ENCODE peak calls at places on chromosomes 7 and 10, in ten cellular contexts. R is colonic mucosa; N is sigmoid colon; F is foreskin fibroblast; D is thoracic aorta; O is IMR-90; Y is fibroblast of lung; K is CD8-positive, alpha-beta memory T cell; V is hepatocyte; A is BE2C. Q is an unnamed sample.

GRCh38 chr7:36884863-36885262 is 160.6 kb upstream of the AOAH start:
- DNase-seq in R (no peak), N (no peak), F (no peak), D (no peak), O (no peak), Y (no peak), K (no peak), V (no peak), A (no peak), Q (no peak)

GRCh38 chr10:90587081-90587491 is 270.8 kb downstream of the HTR7 start:
- DNase-seq in R (no peak), N (no peak), F (peak), D (no peak), O (peak), Y (peak), K (no peak), V (peak), A (no peak), Q (peak)

GRCh38 chr7:88835147-88835728 is 39.7 kb upstream of the TEX47 start:
- DNase-seq in R (no peak), N (no peak), F (no peak), D (no peak), O (no peak), Y (no peak), K (no peak), V (peak), A (peak), Q (peak)

GRCh38 chr10:29941476-29941875 is 117.9 kb downstream of the JCAD start:
- DNase-seq in R (no peak), N (no peak), F (no peak), D (no peak), O (no peak), Y (no peak), K (no peak), V (no peak), A (peak), Q (no peak)

GRCh38 chr10:9848278-9848677 is 1169.4 kb upstream of the CELF2 start:
- DNase-seq in R (no peak), N (no peak), F (no peak), D (no peak), O (no peak), Y (no peak), K (no peak), V (no peak), A (no peak), Q (no peak)

GRCh38 chr10:28849821-28850220 is 172.5 kb downstream of the BAMBI start:
- DNase-seq in R (no peak), N (no peak), F (no peak), D (no peak), O (no peak), Y (no peak), K (no peak), V (no peak), A (no peak), Q (no peak)

GRCh38 chr10:133258818-133259602 is 17.7 kb downstream of the ADAM8 start:
- DNase-seq in R (peak), N (peak), F (peak), D (peak), O (peak), Y (peak), K (peak), V (peak), A (no peak), Q (peak)

GRCh38 chr10:95788830-95789229 is 32.9 kb downstream of the ENTPD1 start:
- DNase-seq in R (no peak), N (no peak), F (peak), D (no peak), O (peak), Y (peak), K (no peak), V (no peak), A (no peak), Q (peak)

GRCh38 chr7:157474685-157475084 is 137.9 kb downstream of the DNAJB6 start:
- DNase-seq in R (peak), N (peak), F (no peak), D (no peak), O (no peak), Y (no peak), K (peak), V (no peak), A (peak), Q (no peak)

GRCh38 chr7:132386249-132386681 is 190.0 kb downstream of the PLXNA4 start:
- DNase-seq in R (peak), N (no peak), F (no peak), D (peak), O (no peak), Y (no peak), K (no peak), V (peak), A (peak), Q (no peak)

GRCh38 chr7:2908103-2908683 is 64.1 kb upstream of the GNA12 start:
- DNase-seq in R (no peak), N (no peak), F (no peak), D (no peak), O (no peak), Y (no peak), K (no peak), V (no peak), A (no peak), Q (no peak)

GRCh38 chr10:132515811-132516726 is 21.5 kb upstream of the INPP5A start:
- DNase-seq in R (no peak), N (peak), F (no peak), D (no peak), O (no peak), Y (no peak), K (no peak), V (no peak), A (no peak), Q (peak)

GRCh38 chr10:62049815-62050626 is 148.5 kb downstream of the ARID5B start:
- DNase-seq in R (no peak), N (no peak), F (no peak), D (no peak), O (no peak), Y (no peak), K (no peak), V (no peak), A (no peak), Q (peak)

GRCh38 chr7:13991791-13992620 is 2.5 kb upstream of the ETV1 start:
- DNase-seq in R (no peak), N (no peak), F (peak), D (no peak), O (no peak), Y (peak), K (no peak), V (no peak), A (no peak), Q (no peak)

GRCh38 chr7:122460936-122461335 is 156.4 kb upstream of the FEZF1 start:
- DNase-seq in R (no peak), N (no peak), F (no peak), D (no peak), O (no peak), Y (no peak), K (no peak), V (no peak), A (no peak), Q (no peak)

GRCh38 chr7:38411404-38411803 is 138.0 kb upstream of the TARP start:
- DNase-seq in R (no peak), N (no peak), F (no peak), D (no peak), O (peak), Y (no peak), K (no peak), V (peak), A (no peak), Q (peak)

GRCh38 chr7:84729284-84729683 is 457.6 kb downstream of the SEMA3D start:
- DNase-seq in R (no peak), N (no peak), F (no peak), D (no peak), O (peak), Y (no peak), K (no peak), V (no peak), A (no peak), Q (peak)

GRCh38 chr7:21028186-21028989 is 241.7 kb upstream of the SP8 start:
- DNase-seq in R (peak), N (no peak), F (no peak), D (no peak), O (no peak), Y (peak), K (no peak), V (peak), A (no peak), Q (peak)

GRCh38 chr10:58514102-58514472 is 1.4 kb downstream of the BICC1 start:
- DNase-seq in R (no peak), N (no peak), F (no peak), D (no peak), O (no peak), Y (no peak), K (no peak), V (no peak), A (no peak), Q (no peak)

GRCh38 chr7:133408212-133408611 is 155.3 kb downstream of the EXOC4 start:
- DNase-seq in R (no peak), N (no peak), F (no peak), D (no peak), O (no peak), Y (no peak), K (no peak), V (no peak), A (no peak), Q (no peak)

GRCh38 chr10:73785721-73786511 is 510 bp downstream of the ZSWIM8 start:
- DNase-seq in R (peak), N (no peak), F (peak), D (no peak), O (peak), Y (peak), K (peak), V (peak), A (no peak), Q (peak)

GRCh38 chr7:141097430-141097829 is 23.6 kb downstream of the TMEM178B start:
- DNase-seq in R (no peak), N (no peak), F (no peak), D (no peak), O (peak), Y (peak), K (no peak), V (peak), A (no peak), Q (peak)

GRCh38 chr10:110649652-110650264 is 5.6 kb downstream of the RBM20 start:
- DNase-seq in R (no peak), N (no peak), F (no peak), D (no peak), O (no peak), Y (no peak), K (no peak), V (no peak), A (no peak), Q (peak)

GRCh38 chr10:11864727-11865126 is 41.6 kb downstream of the PROSER2 start:
- DNase-seq in R (no peak), N (peak), F (no peak), D (no peak), O (no peak), Y (no peak), K (peak), V (no peak), A (no peak), Q (no peak)

GRCh38 chr10:130470973-130471372 is 334.8 kb downstream of the GLRX3 start:
- DNase-seq in R (no peak), N (peak), F (no peak), D (no peak), O (no peak), Y (no peak), K (no peak), V (no peak), A (no peak), Q (no peak)

GRCh38 chr10:112446055-112446854 is 459 bp downstream of the ZDHHC6 start:
- DNase-seq in R (peak), N (no peak), F (no peak), D (no peak), O (peak), Y (peak), K (no peak), V (peak), A (no peak), Q (peak)

GRCh38 chr10:26274391-26274790 is 57.8 kb downstream of the GAD2 start:
- DNase-seq in R (no peak), N (no peak), F (no peak), D (no peak), O (no peak), Y (no peak), K (no peak), V (no peak), A (no peak), Q (no peak)

GRCh38 chr7:102944241-102944640 is 31.4 kb downstream of the LRRC17 start:
- DNase-seq in R (no peak), N (no peak), F (no peak), D (no peak), O (no peak), Y (no peak), K (no peak), V (no peak), A (no peak), Q (no peak)

GRCh38 chr7:445563-446288 is 73.9 kb downstream of the PDGFA start:
- DNase-seq in R (no peak), N (no peak), F (no peak), D (no peak), O (no peak), Y (no peak), K (no peak), V (no peak), A (no peak), Q (no peak)

GRCh38 chr7:121406-121805 is 71.0 kb upstream of the FAM20C start:
- DNase-seq in R (no peak), N (no peak), F (no peak), D (no peak), O (no peak), Y (no peak), K (no peak), V (peak), A (no peak), Q (no peak)

GRCh38 chr7:139330333-139331030 is 10.7 kb upstream of the FMC1 start:
- DNase-seq in R (no peak), N (no peak), F (no peak), D (no peak), O (no peak), Y (no peak), K (no peak), V (no peak), A (no peak), Q (no peak)

GRCh38 chr10:13589316-13589715 is 2.6 kb downstream of the PRPF18 start:
- DNase-seq in R (no peak), N (no peak), F (no peak), D (no peak), O (no peak), Y (no peak), K (no peak), V (no peak), A (no peak), Q (peak)

GRCh38 chr7:12623885-12624498 is 53.5 kb downstream of the SCIN start:
- DNase-seq in R (no peak), N (no peak), F (no peak), D (no peak), O (peak), Y (peak), K (no peak), V (peak), A (no peak), Q (peak)

GRCh38 chr10:120503695-120504094 is 46.7 kb downstream of the PLPP4 start:
- DNase-seq in R (no peak), N (no peak), F (no peak), D (no peak), O (no peak), Y (no peak), K (no peak), V (peak), A (no peak), Q (peak)

GRCh38 chr10:110821508-110821907 is 50.2 kb upstream of the PDCD4 start:
- DNase-seq in R (peak), N (peak), F (no peak), D (no peak), O (no peak), Y (no peak), K (no peak), V (no peak), A (no peak), Q (no peak)

GRCh38 chr10:70578371-70578947 is 24.1 kb downstream of the PRF1 start:
- DNase-seq in R (no peak), N (peak), F (no peak), D (no peak), O (peak), Y (peak), K (peak), V (no peak), A (no peak), Q (peak)

GRCh38 chr10:70575486-70575873 is 27.1 kb downstream of the PRF1 start:
- DNase-seq in R (no peak), N (peak), F (no peak), D (no peak), O (no peak), Y (no peak), K (no peak), V (no peak), A (no peak), Q (peak)

GRCh38 chr10:70576803-70577517 is 25.6 kb downstream of the PRF1 start:
- DNase-seq in R (no peak), N (no peak), F (peak), D (no peak), O (peak), Y (peak), K (no peak), V (no peak), A (no peak), Q (no peak)

GRCh38 chr10:70573599-70574506 is 28.7 kb downstream of the PRF1 start:
- DNase-seq in R (no peak), N (no peak), F (no peak), D (no peak), O (no peak), Y (no peak), K (no peak), V (no peak), A (no peak), Q (no peak)

DNA sequence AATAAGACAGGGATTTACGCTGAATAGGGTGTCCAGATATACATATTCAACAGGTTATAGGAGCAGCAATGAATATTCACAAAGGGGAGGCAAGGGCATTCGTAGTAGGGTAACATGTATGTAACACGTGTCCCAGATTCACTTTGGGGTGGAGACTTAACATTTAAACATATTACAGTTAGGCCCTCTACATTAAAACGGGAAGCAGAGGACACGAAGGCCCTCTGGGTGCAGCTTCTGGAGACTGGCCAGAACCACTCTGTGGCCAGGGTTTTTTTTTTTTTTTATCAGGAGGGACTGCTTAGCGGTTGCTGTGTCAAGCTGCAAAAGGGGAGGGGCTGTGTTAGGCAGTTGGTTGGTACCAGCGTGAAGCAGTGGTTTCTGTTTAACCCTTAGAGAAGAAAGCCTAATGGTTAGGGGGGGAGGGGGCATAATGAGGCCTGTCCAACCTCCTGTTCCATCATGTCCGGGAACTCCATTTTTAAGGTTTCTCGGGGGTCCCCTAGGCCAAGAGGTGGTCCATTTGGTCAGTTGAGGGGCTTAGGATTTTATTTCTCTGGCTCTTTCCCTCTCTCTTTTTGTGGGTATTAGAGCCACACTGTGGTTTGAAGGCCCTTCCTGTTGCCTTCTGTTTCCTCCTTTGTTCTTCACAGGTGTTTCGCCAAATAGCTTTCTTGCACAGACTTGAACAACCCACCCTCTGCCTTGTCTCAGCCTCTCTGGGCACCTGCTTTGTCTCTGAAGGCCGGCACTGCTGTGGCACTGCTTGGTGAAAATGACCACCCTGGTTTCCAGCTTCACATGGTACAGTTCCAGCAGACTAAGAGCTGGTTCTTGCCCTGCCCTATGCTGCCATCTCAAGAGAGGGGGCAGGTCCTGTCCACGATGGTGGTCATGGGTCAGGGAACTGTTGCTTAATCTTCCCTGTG is 26.4 kb downstream of the PRF1 start:
- DNase-seq in R (peak), N (peak), F (no peak), D (no peak), O (no peak), Y (peak), K (peak), V (peak), A (peak), Q (peak)
- H3K4me3 ChIP-seq in R (no peak), N (no peak), F (no peak), D (peak), O (no peak), Y (no peak), K (peak), V (no peak), A (peak), Q (no peak)

DNA sequence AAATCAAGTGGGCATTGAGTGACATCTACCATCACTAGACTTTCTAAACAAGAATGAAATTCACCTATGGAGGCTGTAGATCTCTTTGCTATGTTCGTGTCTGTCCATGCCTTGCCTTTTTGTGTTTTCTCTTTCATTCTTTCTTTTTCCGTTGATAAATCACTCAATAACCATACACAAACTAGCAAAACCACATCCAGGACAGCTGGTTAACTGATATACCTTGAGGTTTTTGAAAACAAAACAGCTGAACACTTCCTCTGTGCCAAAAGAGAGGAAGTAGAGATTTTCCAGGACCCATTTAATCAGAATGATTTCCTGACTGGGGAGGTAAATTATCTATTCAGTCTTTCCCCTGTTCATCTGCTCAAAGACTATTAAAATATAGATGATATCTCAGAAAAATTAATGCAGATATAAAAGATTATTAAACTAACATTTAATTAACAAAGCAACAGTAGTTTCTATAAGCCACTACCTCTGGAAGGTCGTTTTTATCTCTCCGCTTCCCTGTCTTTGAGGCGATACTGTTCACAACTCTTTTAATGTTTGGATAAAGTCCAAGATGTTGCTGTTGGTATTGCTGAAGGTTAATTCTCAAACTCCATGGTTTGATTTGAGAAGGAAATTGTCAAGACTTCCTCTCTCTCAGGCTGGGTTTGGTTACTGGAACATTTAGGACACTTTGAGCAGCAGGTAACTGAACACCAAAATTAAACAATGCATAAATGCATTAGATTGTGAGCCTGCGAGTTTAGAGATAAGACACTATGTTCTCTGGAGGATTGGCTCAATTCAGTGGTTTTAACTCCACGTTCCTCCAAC is 24.4 kb upstream of the C10orf67 start:
- DNase-seq in R (no peak), N (no peak), F (no peak), D (no peak), O (no peak), Y (no peak), K (no peak), V (no peak), A (no peak), Q (no peak)
- H3K4me3 ChIP-seq in R (no peak), N (no peak), F (no peak), D (no peak), O (no peak), Y (no peak), K (peak), V (no peak), A (no peak), Q (no peak)

GRCh38 chr10:48465860-48466521 is 138.9 kb downstream of the ARHGAP22 start:
- DNase-seq in R (peak), N (no peak), F (no peak), D (no peak), O (no peak), Y (no peak), K (no peak), V (no peak), A (peak), Q (no peak)
- H3K4me3 ChIP-seq in R (no peak), N (peak), F (peak), D (peak), O (no peak), Y (no peak), K (no peak), V (no peak), A (no peak), Q (peak)

DNA sequence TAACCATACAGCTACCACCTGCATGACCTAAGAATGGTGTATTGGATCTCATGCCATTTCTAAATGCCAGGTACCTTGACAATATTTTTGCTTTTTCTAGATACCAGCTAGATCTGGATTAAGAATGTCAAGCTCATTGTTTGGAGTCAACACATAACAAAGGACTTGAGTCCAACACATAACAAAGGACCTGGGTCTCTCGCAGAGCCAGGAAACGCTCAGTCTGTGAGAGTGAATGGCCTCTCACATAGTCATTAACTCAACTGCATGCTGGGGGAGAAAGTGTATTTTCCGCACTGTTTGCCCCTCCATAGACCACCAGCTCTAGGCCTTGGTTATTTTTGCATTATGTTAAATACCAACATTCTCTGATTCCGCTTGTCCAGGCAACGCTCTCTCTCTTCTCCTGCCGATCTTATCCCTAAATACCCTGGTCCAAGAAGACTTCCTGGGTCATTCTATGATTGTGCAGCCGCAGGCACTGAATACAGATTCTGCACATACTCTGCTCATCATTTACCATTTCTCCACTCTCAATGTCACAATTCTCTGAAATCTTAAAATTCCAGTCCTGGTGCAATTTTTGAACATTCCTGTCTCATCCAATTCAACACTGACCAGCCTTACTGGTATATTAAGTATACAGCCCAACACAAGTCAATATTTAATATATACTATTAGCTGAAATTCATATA is 31.2 kb downstream of the ITIH5 start:
- DNase-seq in R (no peak), N (no peak), F (no peak), D (no peak), O (no peak), Y (no peak), K (no peak), V (no peak), A (no peak), Q (no peak)
- H3K4me3 ChIP-seq in R (no peak), N (no peak), F (no peak), D (no peak), O (no peak), Y (no peak), K (no peak), V (no peak), A (no peak), Q (no peak)